ENCODE peak calls at places on chromosome 7, in five cellular contexts. U, B, N, Q and X are unnamed samples.

GRCh38 chr7:103499976-103500375 is 54.0 kb upstream of the SLC26A5 start:
- DNase-seq in N (no peak), Q (no peak), U (peak), B (no peak), X (no peak)

GRCh38 chr7:123961731-123962130 is 36.7 kb downstream of the SPAM1 start:
- DNase-seq in Q (no peak), U (no peak), B (no peak), N (no peak), X (no peak)

GRCh38 chr7:102236592-102237287 is 49.9 kb upstream of the SH2B2 start:
- DNase-seq in N (peak), B (peak), Q (peak), U (peak), X (peak)

GRCh38 chr7:258476-259190 is 31.3 kb upstream of the FOXL3 start:
- DNase-seq in U (no peak), N (no peak), Q (no peak), B (no peak), X (no peak)

GRCh38 chr7:13189712-13190111 is 502.3 kb downstream of the ARL4A start:
- DNase-seq in Q (no peak), N (no peak), B (no peak), U (peak), X (no peak)

GRCh38 chr7:45067582-45067981 is 21.2 kb downstream of the NACAD start:
- DNase-seq in B (no peak), Q (no peak), U (no peak), N (no peak), X (no peak)

GRCh38 chr7:105581066-105581811 is at the start of gene EFCAB10:
- DNase-seq in U (peak), N (no peak), B (peak), Q (no peak), X (no peak)

GRCh38 chr7:114095885-114096284 is 177.1 kb upstream of the PPP1R3A start:
- DNase-seq in Q (no peak), B (no peak), N (no peak), U (no peak), X (no peak)

GRCh38 chr7:26859720-26860119 is 4.7 kb downstream of the SKAP2 start:
- DNase-seq in N (no peak), B (no peak), Q (no peak), U (no peak), X (no peak)
- H3K27ac ChIP-seq in N (no peak), B (no peak), Q (no peak), U (no peak), X (no peak)

DNA sequence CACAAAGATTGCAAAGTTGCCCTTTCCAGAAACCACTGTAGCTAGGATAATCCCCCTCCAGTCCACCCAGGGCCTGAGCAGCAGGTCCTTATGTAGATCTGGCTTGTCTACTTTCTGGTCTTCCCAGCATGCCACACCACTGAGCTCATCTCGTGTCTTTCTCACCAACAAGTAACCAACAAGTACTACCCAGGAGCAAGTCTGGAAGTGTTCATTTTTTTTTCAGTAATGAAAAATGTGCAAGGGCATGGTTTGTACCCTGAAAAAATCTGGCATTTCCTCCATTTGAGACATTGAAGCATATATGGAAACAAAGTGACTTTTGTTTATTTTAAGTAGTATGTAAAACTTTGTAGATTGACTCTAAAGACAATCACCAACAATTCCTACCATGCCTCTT is 120.8 kb downstream of the INHBA start:
- DNase-seq in U (no peak), Q (no peak), N (no peak), B (no peak), X (no peak)
- H3K27ac ChIP-seq in U (no peak), Q (no peak), N (no peak), B (no peak), X (no peak)

GRCh38 chr7:111018960-111019835 is 71.7 kb upstream of the LRRN3 start:
- DNase-seq in Q (no peak), B (peak), N (no peak), U (no peak), X (no peak)
- H3K27ac ChIP-seq in Q (no peak), B (peak), N (peak), U (no peak), X (no peak)

GRCh38 chr7:128791121-128791967 is 424 bp upstream of the CCDC136 start:
- DNase-seq in B (peak), Q (peak), U (peak), N (peak), X (peak)

GRCh38 chr7:128794020-128794419 is 2.3 kb downstream of the CCDC136 start:
- DNase-seq in N (no peak), Q (peak), B (no peak), U (no peak), X (no peak)

GRCh38 chr7:128791968-128792319 is at the start of gene CCDC136:
- DNase-seq in Q (peak), N (no peak), B (no peak), U (peak), X (peak)

GRCh38 chr7:128793184-128793552 is 1.4 kb downstream of the CCDC136 start:
- DNase-seq in U (no peak), N (no peak), B (no peak), Q (no peak), X (no peak)

DNA sequence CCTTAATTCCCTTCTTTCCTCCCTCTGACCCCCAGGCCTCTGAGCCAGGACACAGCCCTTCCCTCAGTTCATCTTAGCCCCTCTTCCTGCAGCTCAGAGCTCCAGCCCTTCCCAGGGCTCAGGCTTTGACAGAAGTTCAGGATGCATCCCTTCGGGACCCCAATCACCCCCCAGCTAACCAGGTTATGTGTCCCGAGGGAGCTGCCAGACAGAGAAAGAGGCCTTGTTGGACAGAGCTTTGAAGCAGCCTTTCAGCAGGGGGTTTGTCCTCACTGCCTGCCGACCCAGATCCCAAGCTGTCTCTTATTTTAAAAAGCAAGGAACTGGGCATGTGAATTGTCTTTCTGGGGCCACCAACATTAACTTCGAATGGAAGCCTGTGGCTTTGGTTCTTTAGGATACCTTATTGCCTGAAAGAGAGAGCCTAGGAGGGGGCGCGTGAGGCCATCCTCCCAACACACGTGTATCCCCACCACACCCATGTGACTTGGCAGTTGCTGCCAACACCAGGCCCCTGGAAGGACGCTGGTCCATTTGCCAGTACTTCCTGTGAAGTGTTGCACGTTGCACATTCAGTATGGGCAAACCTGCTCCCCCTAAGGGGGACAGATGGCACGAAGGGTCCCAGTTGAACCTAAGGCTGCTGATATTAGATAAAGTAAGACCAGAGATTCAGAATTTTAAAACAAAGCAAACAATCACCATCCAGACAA is 859 bp downstream of the CCDC136 start:
- DNase-seq in U (no peak), N (no peak), Q (no peak), B (no peak), X (peak)
- H3K27ac ChIP-seq in U (no peak), N (no peak), Q (no peak), B (no peak), X (no peak)